ENCODE peak calls at places on chromosomes 16 and 17, in seven cellular contexts. K, I, E, H, F, C and J are unnamed samples.

GRCh38 chr16:53435066-53435688 is 906 bp downstream of the RBL2 start:
- DNase-seq in K (peak), I (peak), E (peak), H (peak), F (peak), C (peak), J (peak)

GRCh38 chr16:8678068-8678927 is 3.9 kb downstream of the ABAT start:
- DNase-seq in K (no peak), I (no peak), E (no peak), H (no peak), F (no peak), C (no peak), J (no peak)

GRCh38 chr17:39281806-39282205 is 56.1 kb upstream of the STAC2 start:
- DNase-seq in K (no peak), I (no peak), E (no peak), H (no peak), F (no peak), C (no peak), J (no peak)

GRCh38 chr17:45971698-45972141 is 27.3 kb upstream of the STH start:
- DNase-seq in K (no peak), I (no peak), E (peak), H (no peak), F (peak), C (no peak), J (no peak)

GRCh38 chr16:30737794-30738648 is 10.2 kb upstream of the PHKG2 start:
- DNase-seq in K (no peak), I (no peak), E (peak), H (no peak), F (no peak), C (no peak), J (no peak)

GRCh38 chr17:57182621-57183020 is 73.7 kb upstream of the MSI2 start:
- DNase-seq in K (no peak), I (no peak), E (no peak), H (no peak), F (no peak), C (no peak), J (no peak)

GRCh38 chr16:84254080-84254479 is 14.3 kb upstream of the KCNG4 start:
- DNase-seq in K (no peak), I (no peak), E (no peak), H (no peak), F (no peak), C (no peak), J (no peak)

GRCh38 chr16:57704011-57704904 is 9.7 kb downstream of the DRC7 start:
- DNase-seq in K (no peak), I (no peak), E (no peak), H (no peak), F (no peak), C (no peak), J (no peak)

GRCh38 chr17:49218941-49219913 is 8.7 kb downstream of the ABI3 start:
- DNase-seq in K (no peak), I (no peak), E (peak), H (peak), F (peak), C (no peak), J (no peak)

GRCh38 chr17:42155614-42156045 is 841 bp upstream of the RAB5C start:
- DNase-seq in K (no peak), I (no peak), E (no peak), H (no peak), F (no peak), C (no peak), J (no peak)

GRCh38 chr16:85017603-85018002 is 6.3 kb upstream of the ZDHHC7 start:
- DNase-seq in K (no peak), I (no peak), E (no peak), H (no peak), F (no peak), C (no peak), J (no peak)

GRCh38 chr16:3065069-3065741 is at the start of gene IL32:
- DNase-seq in K (no peak), I (peak), E (no peak), H (peak), F (no peak), C (no peak), J (no peak)

GRCh38 chr16:58456193-58456592 is 43.8 kb upstream of the NDRG4 start:
- DNase-seq in K (no peak), I (no peak), E (no peak), H (no peak), F (no peak), C (no peak), J (no peak)

GRCh38 chr16:31876955-31877828 is 3.6 kb downstream of the ZNF267 start:
- DNase-seq in K (no peak), I (peak), E (no peak), H (no peak), F (no peak), C (no peak), J (no peak)

GRCh38 chr17:47935961-47936360 is 5.4 kb upstream of the PNPO start:
- DNase-seq in K (no peak), I (no peak), E (no peak), H (no peak), F (no peak), C (no peak), J (no peak)

GRCh38 chr17:2853722-2854580 is 57.7 kb downstream of the RAP1GAP2 start:
- DNase-seq in K (no peak), I (no peak), E (no peak), H (peak), F (no peak), C (no peak), J (no peak)

GRCh38 chr17:69358688-69359596 is 32.0 kb upstream of the ABCA5 start:
- DNase-seq in K (no peak), I (no peak), E (no peak), H (no peak), F (peak), C (no peak), J (no peak)

GRCh38 chr16:19130852-19131808 is 17.4 kb downstream of the ITPRIPL2 start:
- DNase-seq in K (no peak), I (no peak), E (peak), H (peak), F (no peak), C (peak), J (no peak)

GRCh38 chr17:379531-380200 is 27.1 kb upstream of the RPH3AL start:
- DNase-seq in K (no peak), I (no peak), E (no peak), H (no peak), F (no peak), C (no peak), J (no peak)

GRCh38 chr17:27449541-27449940 is 6.7 kb upstream of the KSR1 start:
- DNase-seq in K (no peak), I (no peak), E (no peak), H (no peak), F (no peak), C (no peak), J (no peak)
- H3K27ac ChIP-seq in K (no peak), I (no peak), E (no peak), H (no peak), F (no peak), C (no peak), J (no peak)

DNA sequence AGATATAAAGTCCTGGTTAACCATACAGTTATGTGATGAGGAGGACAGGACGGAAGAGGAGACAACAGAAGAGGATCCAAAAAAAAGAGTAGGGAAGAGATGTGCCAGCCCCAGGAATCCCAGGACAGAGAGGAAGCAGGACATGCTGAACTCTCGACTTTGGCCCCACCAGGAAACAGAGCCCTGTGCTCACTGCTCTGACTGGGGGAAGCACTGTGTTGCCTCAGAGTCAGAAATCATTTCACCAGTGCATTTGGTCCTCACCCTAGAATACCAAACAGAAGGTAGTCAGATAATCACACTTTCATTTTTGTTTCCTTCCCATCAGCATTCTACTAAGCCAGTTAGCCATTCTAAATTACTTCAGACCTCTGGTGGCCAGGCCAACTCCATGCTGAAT is 421.0 kb upstream of the CDH5 start:
- DNase-seq in K (no peak), I (no peak), E (no peak), H (no peak), F (no peak), C (no peak), J (no peak)
- H3K27ac ChIP-seq in K (no peak), I (no peak), E (no peak), H (no peak), F (no peak), C (no peak), J (no peak)

GRCh38 chr17:16325964-16326363 is 27.3 kb downstream of the CENPV start:
- DNase-seq in K (no peak), I (no peak), E (no peak), H (no peak), F (no peak), C (no peak), J (no peak)

GRCh38 chr17:16319969-16320368 is 33.3 kb downstream of the CENPV start:
- DNase-seq in K (no peak), I (no peak), E (no peak), H (no peak), F (no peak), C (no peak), J (no peak)

GRCh38 chr17:16327018-16327417 is 26.3 kb downstream of the CENPV start:
- DNase-seq in K (no peak), I (no peak), E (no peak), H (no peak), F (no peak), C (no peak), J (no peak)

GRCh38 chr17:16322636-16323035 is 30.6 kb downstream of the CENPV start:
- DNase-seq in K (no peak), I (no peak), E (no peak), H (no peak), F (no peak), C (no peak), J (no peak)
- H3K27ac ChIP-seq in K (no peak), I (no peak), E (no peak), H (no peak), F (no peak), C (no peak), J (no peak)

DNA sequence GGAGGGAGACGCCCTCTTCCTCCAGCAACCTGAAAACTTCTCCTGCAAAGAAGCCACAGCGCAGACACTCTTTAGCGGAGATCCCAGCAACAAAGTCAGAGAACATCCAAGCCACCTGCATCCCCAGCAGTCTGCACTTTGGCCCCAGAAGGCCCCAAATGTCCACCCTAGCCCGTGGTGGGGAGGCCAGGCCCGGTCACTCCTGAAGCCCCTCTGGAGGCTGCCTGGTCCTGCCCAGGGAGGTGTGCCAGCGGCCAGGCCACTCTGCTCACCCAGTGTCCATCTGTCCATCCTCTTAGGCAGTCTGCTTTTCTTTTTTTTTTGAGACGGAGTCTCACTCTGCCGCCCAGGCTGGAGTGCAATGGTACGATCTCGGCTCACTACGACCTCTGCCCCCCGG is 5.4 kb downstream of the HAGHL start:
- DNase-seq in K (no peak), I (no peak), E (no peak), H (peak), F (no peak), C (no peak), J (no peak)
- H3K27ac ChIP-seq in K (no peak), I (no peak), E (no peak), H (no peak), F (no peak), C (no peak), J (no peak)

GRCh38 chr17:60153606-60154355 is 4.0 kb downstream of the CA4 start:
- DNase-seq in K (no peak), I (no peak), E (no peak), H (no peak), F (no peak), C (no peak), J (no peak)

GRCh38 chr17:60155427-60155814 is 5.6 kb downstream of the CA4 start:
- DNase-seq in K (no peak), I (no peak), E (no peak), H (no peak), F (no peak), C (no peak), J (no peak)

GRCh38 chr17:60156746-60157145 is 7.0 kb downstream of the CA4 start:
- DNase-seq in K (no peak), I (no peak), E (no peak), H (no peak), F (no peak), C (no peak), J (no peak)

GRCh38 chr17:60155815-60156214 is 6.0 kb downstream of the CA4 start:
- DNase-seq in K (no peak), I (no peak), E (no peak), H (no peak), F (no peak), C (no peak), J (no peak)

DNA sequence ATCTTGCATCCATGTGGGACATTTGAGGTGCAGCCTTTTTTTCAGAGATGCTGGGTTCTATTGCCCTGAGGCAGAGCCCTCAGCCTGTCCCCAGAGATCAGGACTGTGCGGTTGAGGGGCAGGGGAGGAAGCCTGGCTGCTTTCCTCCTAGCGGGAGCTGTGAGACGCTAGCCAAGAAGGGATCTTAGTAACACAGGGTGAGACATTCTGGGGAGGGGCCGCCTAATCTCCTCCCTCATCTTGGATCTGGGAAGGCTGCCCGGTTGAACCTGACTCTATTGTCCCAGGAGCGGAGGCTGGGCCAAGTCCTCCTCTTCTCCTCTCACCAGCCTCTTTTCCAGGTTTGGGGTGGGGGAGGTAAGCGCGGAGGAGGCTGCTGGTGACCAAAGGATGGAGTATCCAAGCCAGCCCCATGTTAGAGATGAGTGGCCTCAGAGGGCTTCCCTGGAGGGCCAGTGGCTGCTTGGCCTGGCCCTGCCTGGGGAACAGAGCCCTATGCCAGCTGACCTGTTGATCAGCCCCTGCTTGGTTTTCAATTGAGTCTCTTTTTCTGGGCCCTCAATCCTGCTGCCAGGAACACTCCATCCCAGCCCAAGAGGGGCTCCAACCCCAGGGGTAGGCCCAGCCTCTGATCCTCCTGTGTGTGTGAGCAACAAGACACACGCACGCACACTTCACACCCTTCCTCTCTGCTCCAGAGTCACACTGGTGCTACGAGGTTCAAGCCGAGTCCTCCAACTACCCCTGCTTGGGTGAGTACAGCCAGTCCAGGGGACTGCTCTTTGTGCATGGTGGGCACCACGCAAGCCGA is 5.0 kb downstream of the CA4 start:
- DNase-seq in K (no peak), I (no peak), E (peak), H (no peak), F (no peak), C (peak), J (peak)
- H3K27ac ChIP-seq in K (no peak), I (no peak), E (no peak), H (peak), F (no peak), C (no peak), J (no peak)

GRCh38 chr17:8954339-8954738 is 11.2 kb downstream of the PIK3R5 start:
- DNase-seq in K (peak), I (peak), E (peak), H (peak), F (no peak), C (peak), J (peak)

GRCh38 chr17:8949061-8949622 is 16.4 kb downstream of the PIK3R5 start:
- DNase-seq in K (no peak), I (no peak), E (no peak), H (no peak), F (no peak), C (no peak), J (no peak)

GRCh38 chr17:8948462-8948861 is 17.0 kb downstream of the PIK3R5 start:
- DNase-seq in K (no peak), I (no peak), E (no peak), H (no peak), F (no peak), C (no peak), J (no peak)

GRCh38 chr17:8953152-8953885 is 12.2 kb downstream of the PIK3R5 start:
- DNase-seq in K (no peak), I (no peak), E (no peak), H (no peak), F (no peak), C (no peak), J (no peak)

GRCh38 chr17:8951210-8951609 is 14.3 kb downstream of the PIK3R5 start:
- DNase-seq in K (no peak), I (no peak), E (no peak), H (no peak), F (no peak), C (no peak), J (no peak)
- H3K27ac ChIP-seq in K (no peak), I (peak), E (no peak), H (no peak), F (no peak), C (no peak), J (no peak)